ENCODE peak calls at places on chromosomes 2 and 18, in seven cellular contexts. U, H, E, L, O, G and V are unnamed samples.

GRCh38 chr18:42052137-42052708 is 97.2 kb downstream of the PIK3C3 start:
- DNase-seq in U (no peak), H (no peak), E (no peak), L (no peak), O (no peak), G (no peak), V (no peak)

GRCh38 chr2:109210431-109211200 is 81.6 kb downstream of the SH3RF3 start:
- DNase-seq in U (no peak), H (peak), E (no peak), L (no peak), O (no peak), G (no peak), V (no peak)

GRCh38 chr2:197147942-197148341 is 162.6 kb downstream of the ANKRD44 start:
- DNase-seq in U (no peak), H (no peak), E (no peak), L (no peak), O (no peak), G (no peak), V (no peak)

GRCh38 chr2:98806266-98806697 is 75.3 kb upstream of the MGAT4A start:
- DNase-seq in U (no peak), H (peak), E (peak), L (no peak), O (no peak), G (peak), V (no peak)

GRCh38 chr2:175342085-175342484 is 160.6 kb upstream of the ATP5MC3 start:
- DNase-seq in U (no peak), H (no peak), E (no peak), L (no peak), O (no peak), G (no peak), V (no peak)

GRCh38 chr2:144504191-144504590 is 15.7 kb downstream of the ZEB2 start:
- DNase-seq in U (no peak), H (no peak), E (no peak), L (no peak), O (no peak), G (no peak), V (no peak)

GRCh38 chr18:58762781-58763171 is 91.5 kb downstream of the MALT1 start:
- DNase-seq in U (peak), H (no peak), E (no peak), L (no peak), O (no peak), G (no peak), V (no peak)

GRCh38 chr2:142596334-142597088 is 281.0 kb upstream of the KYNU start:
- DNase-seq in U (no peak), H (peak), E (no peak), L (no peak), O (no peak), G (no peak), V (no peak)

GRCh38 chr2:20207051-20207450 is 17.9 kb downstream of the SDC1 start:
- DNase-seq in U (no peak), H (no peak), E (no peak), L (no peak), O (no peak), G (no peak), V (no peak)

GRCh38 chr2:101817488-101817887 is 120.0 kb downstream of the MAP4K4 start:
- DNase-seq in U (no peak), H (no peak), E (no peak), L (no peak), O (no peak), G (no peak), V (no peak)

GRCh38 chr18:45063246-45064038 is 382.8 kb downstream of the SETBP1 start:
- DNase-seq in U (no peak), H (no peak), E (no peak), L (no peak), O (no peak), G (no peak), V (no peak)

GRCh38 chr2:120951701-120952100 is 216.0 kb downstream of the GLI2 start:
- DNase-seq in U (no peak), H (no peak), E (no peak), L (no peak), O (no peak), G (no peak), V (no peak)

GRCh38 chr2:191607101-191607500 is 70.8 kb upstream of the NABP1 start:
- DNase-seq in U (no peak), H (no peak), E (no peak), L (peak), O (no peak), G (no peak), V (no peak)

GRCh38 chr2:43745457-43745856 is 28.4 kb upstream of the DYNC2LI1 start:
- DNase-seq in U (no peak), H (no peak), E (peak), L (no peak), O (no peak), G (no peak), V (no peak)

GRCh38 chr2:134295441-134295840 is 41.6 kb downstream of the MGAT5 start:
- DNase-seq in U (no peak), H (no peak), E (no peak), L (no peak), O (no peak), G (no peak), V (no peak)

GRCh38 chr2:3981446-3981845 is 278.1 kb downstream of the DCDC2C start:
- DNase-seq in U (no peak), H (no peak), E (no peak), L (no peak), O (no peak), G (no peak), V (no peak)

GRCh38 chr2:223523541-223523940 is 78.6 kb downstream of the SCG2 start:
- DNase-seq in U (no peak), H (no peak), E (no peak), L (peak), O (no peak), G (no peak), V (no peak)

GRCh38 chr18:57813245-57813644 is 10.1 kb upstream of the ATP8B1 start:
- DNase-seq in U (no peak), H (peak), E (no peak), L (peak), O (no peak), G (no peak), V (no peak)

GRCh38 chr18:44979813-44980212 is 299.1 kb downstream of the SETBP1 start:
- DNase-seq in U (no peak), H (no peak), E (no peak), L (no peak), O (no peak), G (no peak), V (no peak)

GRCh38 chr2:36812196-36812595 is 115.7 kb downstream of the VIT start:
- DNase-seq in U (no peak), H (no peak), E (no peak), L (no peak), O (no peak), G (no peak), V (no peak)

GRCh38 chr18:35456181-35456850 is 41.4 kb downstream of the INO80C start:
- DNase-seq in U (no peak), H (peak), E (no peak), L (no peak), O (no peak), G (no peak), V (no peak)

GRCh38 chr2:158969162-158969716 is 799 bp downstream of the TANC1 start:
- DNase-seq in U (no peak), H (no peak), E (no peak), L (no peak), O (no peak), G (no peak), V (no peak)

GRCh38 chr2:53174539-53174938 is 593.1 kb upstream of the CHAC2 start:
- DNase-seq in U (no peak), H (no peak), E (no peak), L (no peak), O (no peak), G (no peak), V (no peak)

GRCh38 chr18:58611471-58612131 is 17.3 kb downstream of the ALPK2 start:
- DNase-seq in U (no peak), H (no peak), E (no peak), L (no peak), O (no peak), G (no peak), V (no peak)

GRCh38 chr2:187815113-187815512 is 260.9 kb upstream of the TFPI start:
- DNase-seq in U (no peak), H (no peak), E (no peak), L (no peak), O (no peak), G (no peak), V (no peak)

GRCh38 chr18:11115268-11115667 is 34.1 kb downstream of the PIEZO2 start:
- DNase-seq in U (no peak), H (no peak), E (no peak), L (no peak), O (no peak), G (no peak), V (no peak)